ENCODE peak calls at places on chromosomes 7 and 10, in eight cellular contexts. H, Z, T, J, U, W, P and X are unnamed samples.

GRCh38 chr7:14717711-14718304 is 184.7 kb downstream of the DGKB start:
- DNase-seq in Z (no peak), W (peak; percentile 28), U (no peak), T (no peak), H (no peak), J (no peak), P (no peak), X (no peak)

GRCh38 chr7:157477550-157478212 is 140.9 kb downstream of the DNAJB6 start:
- DNase-seq in Z (no peak), U (no peak), W (no peak), J (no peak), P (no peak), H (no peak), T (no peak), X (no peak)

GRCh38 chr7:132485600-132486594 is 90.4 kb downstream of the PLXNA4 start:
- DNase-seq in J (no peak), H (no peak), U (no peak), P (peak; percentile 82), T (no peak), Z (no peak), W (no peak), X (no peak)

GRCh38 chr7:79461660-79462059 is 8.2 kb upstream of the MAGI2 start:
- DNase-seq in P (no peak), T (peak; percentile 44), U (no peak), J (no peak), H (no peak), W (no peak), Z (no peak), X (peak; percentile 87)

GRCh38 chr7:140521426-140521825 is 42.1 kb upstream of the MKRN1 start:
- DNase-seq in H (no peak), T (no peak), W (no peak), Z (no peak), J (no peak), P (no peak), U (no peak), X (peak; percentile 18)

GRCh38 chr10:13708256-13708990 is 121.7 kb downstream of the PRPF18 start:
- DNase-seq in W (no peak), P (no peak), J (no peak), H (no peak), T (no peak), U (no peak), Z (no peak), X (no peak)

GRCh38 chr7:110962374-110962773 is 128.6 kb upstream of the LRRN3 start:
- DNase-seq in U (no peak), J (no peak), H (no peak), Z (no peak), P (no peak), W (no peak), T (no peak), X (no peak)

GRCh38 chr10:72087969-72088878 is at the start of gene SPOCK2:
- DNase-seq in J (peak; percentile 80), U (peak; percentile 55), T (no peak), W (no peak), P (peak; percentile 90), Z (peak; percentile 59), H (no peak), X (no peak)

GRCh38 chr10:78491812-78492211 is 458.1 kb downstream of the RPS24 start:
- DNase-seq in W (no peak), U (no peak), H (no peak), T (no peak), J (no peak), Z (no peak), P (no peak), X (peak; percentile 37)

GRCh38 chr7:85185355-85186082 is 1.3 kb downstream of the SEMA3D start:
- DNase-seq in Z (no peak), W (no peak), T (peak; percentile 62), J (peak; percentile 43), H (no peak), P (no peak), U (no peak), X (no peak)

GRCh38 chr7:5417106-5418071 is 6.2 kb downstream of the TNRC18 start:
- DNase-seq in J (no peak), H (no peak), T (no peak), P (no peak), Z (no peak), W (no peak), U (no peak), X (peak; percentile 99)

GRCh38 chr10:84177541-84178386 is 4.2 kb downstream of the GPR15LG start:
- DNase-seq in P (peak; percentile 58), Z (no peak), J (peak; percentile 25), U (no peak), W (no peak), H (no peak), T (no peak), X (no peak)

GRCh38 chr10:75404335-75405200 is 3.0 kb upstream of the ZNF503 start:
- DNase-seq in Z (no peak), J (no peak), U (no peak), H (no peak), W (no peak), T (no peak), P (no peak), X (peak; percentile 24)

GRCh38 chr10:133372507-133372906 is 647 bp downstream of the ECHS1 start:
- DNase-seq in U (no peak), Z (no peak), T (no peak), W (no peak), H (no peak), J (no peak), P (no peak), X (no peak)

GRCh38 chr7:128860158-128861073 is 2.2 kb upstream of the ATP6V1F start:
- DNase-seq in Z (no peak), J (no peak), P (no peak), H (no peak), W (no peak), U (no peak), T (no peak), X (peak; percentile 32)

GRCh38 chr7:22896917-22897316 is 74.3 kb upstream of the TOMM7 start:
- DNase-seq in J (no peak), P (no peak), H (no peak), U (no peak), T (no peak), Z (no peak), W (no peak), X (no peak)

GRCh38 chr7:114418117-114418516 is 3.5 kb downstream of the FOXP2 start:
- DNase-seq in W (no peak), Z (no peak), P (no peak), H (no peak), U (no peak), J (no peak), T (no peak), X (no peak)

GRCh38 chr10:28774051-28774995 is 97.0 kb downstream of the BAMBI start:
- DNase-seq in Z (no peak), U (no peak), T (no peak), W (no peak), P (no peak), H (no peak), J (no peak), X (no peak)

GRCh38 chr7:115763347-115763746 is 267.2 kb downstream of the TFEC start:
- DNase-seq in U (no peak), J (no peak), H (no peak), T (no peak), P (no peak), W (no peak), Z (no peak), X (no peak)

GRCh38 chr7:13321321-13321720 is 633.9 kb downstream of the ARL4A start:
- DNase-seq in U (no peak), J (no peak), W (no peak), P (no peak), H (no peak), Z (no peak), T (no peak), X (no peak)

GRCh38 chr10:49759787-49760551 is 2.2 kb downstream of the OGDHL start:
- DNase-seq in J (no peak), Z (no peak), P (no peak), W (no peak), T (no peak), U (no peak), H (no peak), X (no peak)